ENCODE peak calls at places on chromosomes 5 and 9, in seven cellular contexts. G is mesenchymal stem cell, K is neuronal stem cell, B is uterus, H is adrenal gland, S is HepG2, V is PC-9. P is an unnamed sample.

GRCh38 chr5:322281-322941 is 897 bp downstream of the AHRR start:
- DNase-seq in H (peak; percentile 51), S (no peak), G (peak; percentile 63), V (no peak), K (no peak), B (no peak), P (no peak)

GRCh38 chr5:25119654-25120053 is 474.9 kb upstream of the CDH10 start:
- DNase-seq in B (no peak), K (no peak), H (no peak), S (peak; percentile 1), V (peak; percentile 7), G (peak; percentile 40), P (no peak)

GRCh38 chr5:127012933-127013332 is 17.4 kb downstream of the MARCHF3 start:
- DNase-seq in S (no peak), K (no peak), G (peak; percentile 16), V (no peak), B (no peak), H (no peak), P (no peak)

GRCh38 chr9:518540-518939 is 303.9 kb downstream of the DOCK8 start:
- DNase-seq in B (no peak), V (no peak), K (no peak), H (no peak), S (no peak), G (no peak), P (no peak)

GRCh38 chr5:143051244-143052058 is 281.3 kb downstream of the ARHGAP26 start:
- DNase-seq in B (peak; percentile 27), H (no peak), K (no peak), V (peak; percentile 3), G (peak; percentile 94), S (peak; percentile 78), P (no peak)

GRCh38 chr5:75536694-75537360 is 25.1 kb downstream of the POLK start:
- DNase-seq in S (no peak), B (no peak), V (no peak), G (peak; percentile 45), H (peak; percentile 70), K (no peak), P (no peak)

GRCh38 chr9:121498150-121498486 is 1.5 kb downstream of the GGTA1 start:
- DNase-seq in H (peak; percentile 87), G (peak; percentile 75), B (peak; percentile 30), V (peak; percentile 66), S (peak; percentile 67), K (peak; percentile 69), P (peak; percentile 74)

GRCh38 chr9:79353856-79354520 is 217.8 kb upstream of the TLE4 start:
- DNase-seq in B (no peak), S (no peak), K (no peak), H (no peak), G (peak; percentile 57), V (no peak), P (no peak)

GRCh38 chr5:172437445-172438303 is 16.7 kb downstream of the SH3PXD2B start:
- DNase-seq in B (peak; percentile 68), S (peak; percentile 23), V (peak; percentile 81), G (peak; percentile 94), H (peak; percentile 99), K (no peak), P (peak; percentile 93)

GRCh38 chr5:68315679-68316271 is 100.2 kb downstream of the PIK3R1 start:
- DNase-seq in G (no peak), K (no peak), H (no peak), S (no peak), V (no peak), B (no peak), P (no peak)

GRCh38 chr5:37272564-37272963 is 23.4 kb upstream of the CPLANE1 start:
- DNase-seq in H (no peak), V (peak; percentile 94), K (no peak), G (no peak), B (no peak), S (no peak), P (no peak)

GRCh38 chr9:132669636-132670358 is at the start of gene DDX31:
- DNase-seq in S (peak; percentile 67), K (peak; percentile 56), G (peak; percentile 90), V (peak; percentile 83), H (peak; percentile 91), B (peak; percentile 81), P (peak; percentile 91)

GRCh38 chr5:111349429-111349828 is 125.2 kb downstream of the CAMK4 start:
- DNase-seq in K (no peak), H (no peak), G (no peak), B (no peak), S (no peak), V (no peak), P (no peak)

GRCh38 chr5:149367249-149367971 is 9.6 kb downstream of the PCYOX1L start:
- DNase-seq in V (peak; percentile 76), S (peak; percentile 89), H (peak; percentile 85), G (peak; percentile 82), K (peak; percentile 81), B (peak; percentile 71), P (peak; percentile 76)

GRCh38 chr5:149403923-149404745 is 25.0 kb upstream of the IL17B start:
- DNase-seq in S (no peak), G (peak; percentile 98), B (no peak), H (no peak), V (no peak), K (no peak), P (peak; percentile 35)

GRCh38 chr5:34817558-34818351 is 21.2 kb upstream of the TTC23L start:
- DNase-seq in K (no peak), H (no peak), S (no peak), V (no peak), B (no peak), G (no peak), P (no peak)

GRCh38 chr5:102921341-102922047 is 166.4 kb downstream of the PAM start:
- DNase-seq in S (no peak), K (no peak), V (no peak), B (no peak), H (no peak), G (no peak), P (no peak)

GRCh38 chr5:120823316-120823715 is 359.2 kb downstream of the PRR16 start:
- DNase-seq in S (no peak), G (peak; percentile 16), K (no peak), V (no peak), B (no peak), H (no peak), P (no peak)

GRCh38 chr5:40409600-40409999 is 270.1 kb upstream of the PTGER4 start:
- DNase-seq in K (no peak), B (no peak), H (no peak), V (no peak), G (no peak), S (no peak), P (peak; percentile 55)

GRCh38 chr9:133972041-133972970 is 19.8 kb downstream of the VAV2 start:
- DNase-seq in V (peak; percentile 33), G (no peak), K (no peak), S (no peak), H (no peak), B (peak; percentile 56), P (peak; percentile 15)

GRCh38 chr9:133268335-133269056 is 6.5 kb downstream of the ABO start:
- DNase-seq in K (no peak), S (no peak), V (no peak), G (no peak), B (no peak), H (no peak), P (no peak)

GRCh38 chr9:129989740-129990139 is 53.2 kb downstream of the FNBP1 start:
- DNase-seq in B (no peak), S (no peak), H (no peak), K (no peak), V (peak; percentile 69), G (peak; percentile 71), P (no peak)

GRCh38 chr9:129989362-129989708 is 53.7 kb downstream of the FNBP1 start:
- DNase-seq in G (no peak), V (no peak), S (no peak), B (no peak), K (no peak), H (no peak), P (no peak)

GRCh38 chr9:129987047-129987446 is 55.9 kb downstream of the FNBP1 start:
- DNase-seq in K (no peak), V (no peak), G (no peak), B (no peak), S (no peak), H (no peak), P (no peak)

GRCh38 chr9:129988607-129989361 is 54.2 kb downstream of the FNBP1 start:
- DNase-seq in H (no peak), B (no peak), G (peak; percentile 61), V (no peak), S (no peak), K (no peak), P (no peak)

DNA sequence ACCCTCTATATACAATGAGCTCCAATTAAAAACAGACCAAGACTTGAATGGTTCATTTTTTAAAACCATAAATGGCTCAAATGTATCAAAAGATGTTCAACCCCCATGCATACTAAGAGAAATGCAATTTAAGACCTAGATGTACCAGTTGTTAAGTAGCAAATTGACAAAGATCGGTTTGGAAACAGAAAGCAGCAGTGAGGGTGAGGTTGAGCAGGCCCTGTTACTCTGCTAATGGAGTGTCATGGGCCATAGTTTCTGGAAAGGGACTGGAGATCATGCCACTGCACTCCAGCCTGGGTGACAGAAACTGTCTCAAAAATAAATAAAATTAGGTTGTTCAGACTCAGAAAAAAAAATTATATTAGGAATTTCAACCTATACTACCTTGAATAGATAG is 55.0 kb downstream of the FNBP1 start:
- DNase-seq in H (no peak), G (no peak), B (no peak), S (no peak), K (no peak), V (no peak), P (no peak)
- H3K36me3 ChIP-seq in H (no peaks in the 10 kb centered on the region), G (no peaks in the 10 kb centered on the region), B (no peaks in the 10 kb centered on the region), S (peaks cover 6% of the 10 kb centered on the region), K (peaks cover 5% of the 10 kb centered on the region), V (no peaks in the 10 kb centered on the region), P (no peaks in the 10 kb centered on the region)

DNA sequence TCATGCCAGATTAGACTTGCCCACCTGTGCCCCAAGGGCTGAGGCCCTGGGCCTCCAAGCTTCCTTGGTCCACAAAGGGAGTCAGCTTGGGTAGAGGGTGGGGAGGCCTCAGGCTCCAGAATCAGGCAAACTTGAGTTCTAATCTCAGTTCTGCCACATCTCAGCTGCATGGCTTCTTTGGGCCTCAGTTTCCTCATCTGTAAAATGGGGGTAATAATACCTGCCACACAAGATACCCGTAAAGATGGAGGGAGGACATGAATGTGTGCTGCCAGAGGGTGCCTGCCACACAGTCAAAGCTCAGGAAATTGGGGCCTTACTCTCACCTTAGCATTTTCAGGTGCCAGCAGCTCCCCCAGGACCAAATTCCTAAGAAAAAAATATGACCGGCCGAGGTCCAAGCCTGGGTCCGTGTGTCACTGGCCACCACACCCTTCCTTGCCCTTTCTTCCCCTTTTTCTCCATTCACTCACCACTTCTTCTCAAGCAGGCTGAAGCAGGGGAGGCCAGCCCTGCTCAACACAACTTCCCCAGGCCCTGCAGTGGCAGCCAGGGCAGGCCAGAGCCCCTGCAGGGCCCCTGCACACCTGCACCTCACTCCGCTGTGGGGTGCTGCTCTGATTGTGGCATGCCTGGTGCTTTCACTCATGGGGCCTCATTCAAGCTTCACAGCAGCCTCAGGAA is 3.8 kb downstream of the RGS14 start:
- DNase-seq in K (no peak), S (no peak), H (no peak), G (no peak), B (no peak), V (no peak), P (peak; percentile 47)
- H3K4me1 ChIP-seq in K (peaks cover 54% of the 10 kb centered on the region), S (peaks cover 97% of the 10 kb centered on the region), H (peaks cover 19% of the 10 kb centered on the region), G (peaks cover 27% of the 10 kb centered on the region), B (peaks cover 10% of the 10 kb centered on the region), V (peaks cover 4% of the 10 kb centered on the region), P (no peaks in the 10 kb centered on the region)

GRCh38 chr9:17137576-17137975 is 2.7 kb downstream of the CNTLN start:
- DNase-seq in G (peak; percentile 17), S (no peak), K (no peak), V (no peak), H (no peak), B (no peak), P (no peak)
- H3K4me3 ChIP-seq in G (no peak overlapping the region), S (no peak overlapping the region), K (no peak overlapping the region), V (no peak overlapping the region), H (no peak overlapping the region), B (no peak overlapping the region), P (no peak overlapping the region)

GRCh38 chr5:157232706-157233105 is 33.2 kb upstream of the CYFIP2 start:
- DNase-seq in V (no peak), G (no peak), S (no peak), H (no peak), K (no peak), B (no peak), P (no peak)
- H3K36me3 ChIP-seq in V (no peaks in the 10 kb centered on the region), G (no peaks in the 10 kb centered on the region), S (no peaks in the 10 kb centered on the region), H (no peaks in the 10 kb centered on the region), K (no peaks in the 10 kb centered on the region), B (no peaks in the 10 kb centered on the region), P (no peaks in the 10 kb centered on the region)

P was measured in aorta.